ENCODE peak calls at places on chromosome 20, in five cellular contexts. One of them, this sample, is unnamed.
A peak's percentile ranks its signal among the peaks of the same experiment; 100 is the strongest.

GRCh38 chr20:61929971-61930666 is 135.6 kb downstream of the TAF4 start:
- DNase-seq in fibroblast of lung: no peak
- DNase-seq in H9: no peak
- DNase-seq in GM23248: no peak
- DNase-seq in IMR-90: no peak
- DNase-seq in this sample: no peak

GRCh38 chr20:478949-479429 is 16.7 kb upstream of the TBC1D20 start:
- DNase-seq in H9: no peak
- DNase-seq in GM23248: peak; percentile 74
- DNase-seq in IMR-90: peak; percentile 77
- DNase-seq in fibroblast of lung: peak; percentile 84
- DNase-seq in this sample: peak; percentile 70

GRCh38 chr20:5511082-5511481 is 194.3 kb upstream of the PROKR2 start:
- DNase-seq in IMR-90: no peak
- DNase-seq in GM23248: no peak
- DNase-seq in fibroblast of lung: no peak
- DNase-seq in H9: no peak
- DNase-seq in this sample: no peak

GRCh38 chr20:54212226-54212625 is 4.3 kb downstream of the PFDN4 start:
- DNase-seq in fibroblast of lung: peak; percentile 65
- DNase-seq in H9: no peak
- DNase-seq in GM23248: peak; percentile 57
- DNase-seq in IMR-90: peak; percentile 66
- DNase-seq in this sample: no peak

GRCh38 chr20:63746766-63747315 is 7.3 kb downstream of the SLC2A4RG start:
- DNase-seq in IMR-90: no peak
- DNase-seq in GM23248: no peak
- DNase-seq in H9: no peak
- DNase-seq in fibroblast of lung: no peak
- DNase-seq in this sample: no peak

GRCh38 chr20:53309515-53309914 is 284.1 kb downstream of the ZNF217 start:
- DNase-seq in fibroblast of lung: no peak
- DNase-seq in H9: no peak
- DNase-seq in IMR-90: no peak
- DNase-seq in GM23248: no peak
- DNase-seq in this sample: no peak

GRCh38 chr20:46622125-46622524 is 29.1 kb downstream of the SLC13A3 start:
- DNase-seq in H9: no peak
- DNase-seq in fibroblast of lung: peak; percentile 8
- DNase-seq in GM23248: no peak
- DNase-seq in IMR-90: no peak
- DNase-seq in this sample: no peak

GRCh38 chr20:54491443-54491842 is 16.1 kb downstream of the DOK5 start:
- DNase-seq in H9: no peak
- DNase-seq in fibroblast of lung: no peak
- DNase-seq in GM23248: no peak
- DNase-seq in IMR-90: no peak
- DNase-seq in this sample: no peak

GRCh38 chr20:52459150-52459549 is 267.6 kb upstream of the ZFP64 start:
- DNase-seq in IMR-90: no peak
- DNase-seq in H9: no peak
- DNase-seq in fibroblast of lung: no peak
- DNase-seq in GM23248: no peak
- DNase-seq in this sample: no peak

GRCh38 chr20:1897486-1897885 is 2.3 kb downstream of the SIRPA start:
- DNase-seq in H9: no peak
- DNase-seq in IMR-90: no peak
- DNase-seq in GM23248: peak; percentile 61
- DNase-seq in fibroblast of lung: peak; percentile 27
- DNase-seq in this sample: no peak

GRCh38 chr20:43942661-43943285 is 28.1 kb downstream of the TOX2 start:
- DNase-seq in IMR-90: peak; percentile 85
- DNase-seq in H9: no peak
- DNase-seq in fibroblast of lung: peak; percentile 80
- DNase-seq in GM23248: peak; percentile 88
- DNase-seq in this sample: peak; percentile 78

GRCh38 chr20:33162313-33162712 is 5.6 kb upstream of the BPIFA2 start:
- DNase-seq in IMR-90: no peak
- DNase-seq in H9: no peak
- DNase-seq in GM23248: no peak
- DNase-seq in fibroblast of lung: no peak
- DNase-seq in this sample: no peak
- H3K4me2 ChIP-seq in IMR-90: no peak overlapping the region
- H3K4me2 ChIP-seq in H9: no peak overlapping the region
- H3K4me2 ChIP-seq in GM23248: no peak overlapping the region
- H3K4me2 ChIP-seq in fibroblast of lung: no peak overlapping the region
- H3K4me2 ChIP-seq in this sample: no peak overlapping the region

GRCh38 chr20:34045294-34045693 is 51.6 kb downstream of the RALY start:
- DNase-seq in fibroblast of lung: peak; percentile 29
- DNase-seq in GM23248: peak; percentile 33
- DNase-seq in H9: no peak
- DNase-seq in IMR-90: peak; percentile 18
- DNase-seq in this sample: peak; percentile 17
- H3K9ac ChIP-seq in fibroblast of lung: no peak overlapping the region
- H3K9ac ChIP-seq in GM23248: no peak overlapping the region
- H3K9ac ChIP-seq in H9: no peak overlapping the region
- H3K9ac ChIP-seq in IMR-90: no peak overlapping the region
- H3K9ac ChIP-seq in this sample: no peak overlapping the region

GRCh38 chr20:33489495-33490022 is 337 bp upstream of the CBFA2T2 start:
- DNase-seq in fibroblast of lung: peak; percentile 96
- DNase-seq in GM23248: peak; percentile 99
- DNase-seq in H9: peak; percentile 98
- DNase-seq in IMR-90: peak; percentile 95
- DNase-seq in this sample: peak; percentile 96
- H4K20me1 ChIP-seq in fibroblast of lung: no peaks in the 10 kb centered on the region
- H4K20me1 ChIP-seq in GM23248: no peaks in the 10 kb centered on the region
- H4K20me1 ChIP-seq in H9: no peaks in the 10 kb centered on the region
- H4K20me1 ChIP-seq in IMR-90: no peaks in the 10 kb centered on the region
- H4K20me1 ChIP-seq in this sample: no peaks in the 10 kb centered on the region

DNA sequence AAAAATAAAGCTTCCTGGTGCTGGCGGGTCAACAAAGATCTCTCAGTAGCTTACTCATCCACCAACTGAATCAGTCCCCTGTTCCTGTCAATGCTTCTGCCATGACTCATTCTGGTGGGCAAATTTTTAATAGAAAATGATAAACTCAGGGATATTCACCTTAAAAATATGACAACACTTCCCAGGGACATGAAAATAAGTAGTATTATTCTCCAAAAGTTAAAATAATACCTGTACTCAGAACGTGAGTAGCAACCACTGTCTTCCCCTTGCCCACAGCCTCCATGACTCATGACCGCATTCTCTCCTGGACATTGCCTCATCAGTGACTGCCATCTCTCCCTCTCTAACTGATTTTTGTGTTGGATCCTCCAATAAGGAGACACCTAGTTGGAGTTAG is 552.3 kb downstream of the KIF16B start:
- DNase-seq in IMR-90: peak; percentile 1
- DNase-seq in H9: no peak
- DNase-seq in fibroblast of lung: peak; percentile 2
- DNase-seq in GM23248: peak; percentile 39
- DNase-seq in this sample: no peak
- H3K4me2 ChIP-seq in IMR-90: no peak overlapping the region
- H3K4me2 ChIP-seq in H9: no peak overlapping the region
- H3K4me2 ChIP-seq in fibroblast of lung: no peak overlapping the region
- H3K4me2 ChIP-seq in GM23248: no peak overlapping the region
- H3K4me2 ChIP-seq in this sample: no peak overlapping the region

GRCh38 chr20:56439784-56440291 is 27.8 kb downstream of the CASS4 start:
- DNase-seq in fibroblast of lung: peak; percentile 93
- DNase-seq in H9: no peak
- DNase-seq in IMR-90: peak; percentile 100
- DNase-seq in GM23248: peak; percentile 99
- DNase-seq in this sample: peak; percentile 23

GRCh38 chr20:56442381-56443365 is 25.8 kb upstream of the RTF2 start:
- DNase-seq in GM23248: no peak
- DNase-seq in fibroblast of lung: no peak
- DNase-seq in H9: no peak
- DNase-seq in IMR-90: peak; percentile 46
- DNase-seq in this sample: no peak

GRCh38 chr20:56443654-56444540 is 24.5 kb upstream of the RTF2 start:
- DNase-seq in GM23248: no peak
- DNase-seq in fibroblast of lung: peak; percentile 79
- DNase-seq in IMR-90: peak; percentile 90
- DNase-seq in H9: no peak
- DNase-seq in this sample: no peak

GRCh38 chr20:56437196-56437960 is 25.3 kb downstream of the CASS4 start:
- DNase-seq in IMR-90: no peak
- DNase-seq in H9: no peak
- DNase-seq in GM23248: no peak
- DNase-seq in fibroblast of lung: no peak
- DNase-seq in this sample: no peak

DNA sequence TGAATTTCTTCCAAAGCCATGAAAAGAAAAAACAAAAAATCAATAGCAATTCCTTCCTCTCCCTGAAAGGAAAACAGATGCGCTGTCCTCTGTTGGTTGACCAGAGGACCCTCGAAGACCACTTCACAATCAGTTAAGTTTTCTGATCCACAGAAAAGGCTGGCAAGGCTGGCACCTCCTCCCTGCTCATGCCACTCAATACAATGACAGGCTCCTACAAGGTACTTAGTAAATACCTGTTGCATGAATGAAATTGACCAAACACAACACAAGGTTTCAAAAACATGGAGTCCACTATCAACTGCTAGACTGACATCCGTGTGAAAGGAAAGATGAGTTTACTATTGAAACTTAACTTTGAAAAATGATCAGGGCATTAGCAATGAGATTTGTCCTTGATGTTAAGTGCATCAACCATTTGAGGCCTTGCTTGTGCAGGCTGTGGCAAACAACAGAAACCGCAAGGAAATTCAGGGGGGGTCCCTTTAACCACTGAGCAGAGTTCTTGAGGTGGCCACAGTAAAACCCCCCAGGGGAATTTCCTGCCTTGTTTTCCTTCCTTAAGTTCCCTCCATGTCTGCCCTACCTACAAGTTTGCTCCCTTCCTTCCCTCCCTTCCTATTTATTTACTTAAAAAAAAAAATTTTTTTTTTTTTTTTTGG is 27.9 kb upstream of the RTF2 start:
- DNase-seq in IMR-90: no peak
- DNase-seq in GM23248: no peak
- DNase-seq in H9: no peak
- DNase-seq in fibroblast of lung: no peak
- DNase-seq in this sample: no peak
- H3K9ac ChIP-seq in IMR-90: peak overlapping the region; percentile 81
- H3K9ac ChIP-seq in GM23248: peak overlapping the region; percentile 67
- H3K9ac ChIP-seq in H9: no peak overlapping the region
- H3K9ac ChIP-seq in fibroblast of lung: no peak overlapping the region
- H3K9ac ChIP-seq in this sample: no peak overlapping the region

DNA sequence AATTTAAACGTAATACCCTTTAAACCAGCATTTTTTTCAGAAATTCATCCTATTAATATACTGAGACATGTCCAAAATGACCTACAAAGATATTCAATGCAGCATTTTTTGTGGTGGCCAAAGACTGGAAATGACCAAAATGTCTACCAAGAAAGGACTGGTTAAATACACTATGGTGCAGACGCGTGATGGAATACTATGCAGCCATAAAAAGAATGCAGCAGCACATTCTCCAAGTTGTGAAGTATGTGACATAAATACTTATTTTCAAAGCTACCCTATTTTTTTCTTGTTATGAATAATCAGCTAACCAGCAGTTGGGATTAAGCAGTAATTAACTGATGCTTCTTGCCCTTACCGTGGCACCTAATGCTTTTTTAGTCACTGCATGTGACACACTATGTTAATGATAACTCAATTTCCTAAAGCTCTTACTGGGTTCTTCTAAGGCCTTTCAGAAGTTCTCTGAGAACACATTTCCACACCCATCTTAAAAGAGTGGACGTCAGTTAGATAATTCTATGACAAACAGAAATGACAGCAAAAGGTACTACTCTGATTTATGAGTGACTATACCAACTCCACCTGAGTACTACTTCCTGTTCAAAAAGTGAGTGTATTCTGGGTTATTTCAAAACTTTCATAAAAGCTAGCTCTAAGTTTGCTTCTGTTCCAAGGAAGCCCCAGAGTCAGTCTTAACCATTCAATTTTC is 24.9 kb downstream of the TTI1 start:
- DNase-seq in GM23248: no peak
- DNase-seq in IMR-90: no peak
- DNase-seq in fibroblast of lung: no peak
- DNase-seq in H9: no peak
- DNase-seq in this sample: no peak
- H4K20me1 ChIP-seq in GM23248: no peaks in the 10 kb centered on the region
- H4K20me1 ChIP-seq in IMR-90: peaks cover 3% of the 10 kb centered on the region
- H4K20me1 ChIP-seq in fibroblast of lung: no peaks in the 10 kb centered on the region
- H4K20me1 ChIP-seq in H9: no peaks in the 10 kb centered on the region
- H4K20me1 ChIP-seq in this sample: peaks cover 2% of the 10 kb centered on the region

DNA sequence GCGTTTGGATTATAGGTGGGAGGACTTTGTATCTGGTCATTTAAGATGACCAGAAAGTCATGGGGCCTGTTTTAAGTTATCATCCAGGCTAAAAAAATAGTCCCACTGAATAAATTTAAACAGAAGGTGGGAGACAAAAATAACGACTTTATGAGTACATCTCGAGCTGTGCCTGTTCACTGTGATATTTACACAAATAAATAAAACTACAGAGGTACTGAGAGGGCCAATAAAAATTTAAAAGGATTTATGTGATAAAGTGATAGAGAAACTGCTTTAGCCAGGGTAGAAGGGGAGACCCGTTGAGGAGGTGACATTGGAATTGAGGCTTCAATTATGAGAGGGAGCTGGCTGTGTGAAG is 53.4 kb upstream of the PMEPA1 start:
- DNase-seq in fibroblast of lung: no peak
- DNase-seq in H9: no peak
- DNase-seq in GM23248: no peak
- DNase-seq in IMR-90: no peak
- DNase-seq in this sample: no peak
- H3K4me2 ChIP-seq in fibroblast of lung: no peak overlapping the region
- H3K4me2 ChIP-seq in H9: no peak overlapping the region
- H3K4me2 ChIP-seq in GM23248: no peak overlapping the region
- H3K4me2 ChIP-seq in IMR-90: no peak overlapping the region
- H3K4me2 ChIP-seq in this sample: no peak overlapping the region

GRCh38 chr20:17875981-17876385 is 92.6 kb downstream of the SNX5 start:
- DNase-seq in H9: peak; percentile 66
- DNase-seq in GM23248: no peak
- DNase-seq in IMR-90: no peak
- DNase-seq in fibroblast of lung: no peak
- DNase-seq in this sample: no peak
- H3K9ac ChIP-seq in H9: no peak overlapping the region
- H3K9ac ChIP-seq in GM23248: no peak overlapping the region
- H3K9ac ChIP-seq in IMR-90: peak overlapping the region; percentile 23
- H3K9ac ChIP-seq in fibroblast of lung: no peak overlapping the region
- H3K9ac ChIP-seq in this sample: no peak overlapping the region